ENCODE peak calls at places on chromosomes 12 and 14, in five cellular contexts. Z is trophoblast cell, E is H1, L is H9, V is mesenchymal stem cell. D is an unnamed sample.

GRCh38 chr12:67747869-67748760 is 99.6 kb downstream of the DYRK2 start:
- DNase-seq in L (no peak), E (no peak), Z (no peak), V (peak; percentile 49), D (no peak)

GRCh38 chr14:99234366-99234765 is 37.6 kb downstream of the BCL11B start:
- DNase-seq in L (no peak), V (no peak), E (no peak), Z (peak; percentile 18), D (no peak)

GRCh38 chr12:132158677-132159554 is 14.7 kb downstream of the NOC4L start:
- DNase-seq in V (no peak), E (no peak), Z (no peak), L (no peak), D (no peak)

GRCh38 chr14:103129301-103130016 is 6.2 kb downstream of the TNFAIP2 start:
- DNase-seq in V (no peak), Z (peak; percentile 91), E (no peak), L (no peak), D (no peak)

GRCh38 chr14:76551906-76552305 is 176.0 kb downstream of the ESRRB start:
- DNase-seq in E (no peak), Z (no peak), V (no peak), L (peak; percentile 62), D (no peak)

GRCh38 chr14:101808020-101808641 is 46.6 kb downstream of the PPP2R5C start:
- DNase-seq in Z (no peak), L (peak; percentile 81), V (no peak), E (peak; percentile 39), D (peak; percentile 44)

GRCh38 chr14:61747342-61747741 is 14.9 kb upstream of the SNAPC1 start:
- DNase-seq in Z (no peak), E (no peak), V (no peak), L (no peak), D (no peak)

GRCh38 chr12:47729233-47729632 is 3.9 kb upstream of the ENDOU start:
- DNase-seq in V (peak; percentile 65), Z (peak; percentile 95), E (no peak), L (no peak), D (no peak)

GRCh38 chr14:56808314-56809201 is 1.7 kb downstream of the OTX2 start:
- DNase-seq in Z (peak; percentile 18), E (no peak), V (peak; percentile 10), L (peak; percentile 55), D (no peak)

GRCh38 chr12:52243774-52244614 is 11.0 kb downstream of the KRT7 start:
- DNase-seq in V (peak; percentile 88), L (no peak), Z (peak; percentile 70), E (no peak), D (no peak)

GRCh38 chr12:122738561-122738960 is 7.9 kb upstream of the HCAR1 start:
- DNase-seq in Z (no peak), L (no peak), V (no peak), E (no peak), D (no peak)

GRCh38 chr12:132040906-132041606 is 91.3 kb downstream of the EP400 start:
- DNase-seq in L (no peak), Z (no peak), E (no peak), V (no peak), D (no peak)

GRCh38 chr12:42968426-42968825 is 378.9 kb upstream of the PRICKLE1 start:
- DNase-seq in L (no peak), Z (no peak), E (no peak), V (no peak), D (no peak)

DNA sequence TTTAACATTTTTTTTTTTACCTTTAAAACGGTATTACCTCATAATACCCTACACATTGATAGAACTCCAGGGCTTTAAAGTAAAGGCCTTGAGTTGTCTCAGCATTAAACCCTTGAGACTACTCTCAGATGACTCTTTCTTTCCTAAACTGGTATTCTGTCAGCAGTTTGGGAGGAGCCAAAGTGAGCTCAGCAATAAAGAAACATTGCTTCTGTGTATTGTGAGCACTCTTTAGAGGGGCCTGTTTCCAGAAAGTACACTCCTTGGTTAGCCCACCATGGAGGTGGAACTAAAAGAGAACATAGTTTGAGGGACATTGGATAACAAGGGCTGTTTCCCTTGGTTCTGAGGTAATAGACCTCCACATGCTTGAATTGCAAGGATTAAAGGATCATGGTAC is 20.4 kb downstream of the MAP3K12 start:
- DNase-seq in L (no peak), E (no peak), V (peak; percentile 68), Z (no peak), D (no peak)
- H2BK12ac ChIP-seq in L (no peak overlapping the region), E (no peak overlapping the region), V (no peak overlapping the region), Z (no peak overlapping the region), D (no peak overlapping the region)

GRCh38 chr12:55720894-55721444 is 776 bp downstream of the RDH5 start:
- DNase-seq in Z (peak; percentile 98), V (peak; percentile 75), L (peak; percentile 84), E (no peak), D (no peak)
- H3K27ac ChIP-seq in Z (no peak overlapping the region), V (peak overlapping the region; percentile 58), L (no peak overlapping the region), E (no peak overlapping the region), D (no peak overlapping the region)

GRCh38 chr14:50062438-50063039 is 53.8 kb downstream of the VCPKMT start:
- DNase-seq in L (no peak), V (peak; percentile 85), Z (peak; percentile 35), E (no peak), D (no peak)
- H2AK5ac ChIP-seq in L (no peak overlapping the region), V (peak overlapping the region; percentile 87), Z (peak overlapping the region; percentile 99), E (no peak overlapping the region), D (no peak overlapping the region)

GRCh38 chr14:21556378-21557083 is 23.3 kb downstream of the OR10G3 start:
- DNase-seq in Z (peak; percentile 62), E (no peak), V (no peak), L (no peak), D (no peak)
- H2BK12ac ChIP-seq in Z (no peak overlapping the region), E (peak overlapping the region; percentile 98), V (no peak overlapping the region), L (peak overlapping the region; percentile 86), D (no peak overlapping the region)

DNA sequence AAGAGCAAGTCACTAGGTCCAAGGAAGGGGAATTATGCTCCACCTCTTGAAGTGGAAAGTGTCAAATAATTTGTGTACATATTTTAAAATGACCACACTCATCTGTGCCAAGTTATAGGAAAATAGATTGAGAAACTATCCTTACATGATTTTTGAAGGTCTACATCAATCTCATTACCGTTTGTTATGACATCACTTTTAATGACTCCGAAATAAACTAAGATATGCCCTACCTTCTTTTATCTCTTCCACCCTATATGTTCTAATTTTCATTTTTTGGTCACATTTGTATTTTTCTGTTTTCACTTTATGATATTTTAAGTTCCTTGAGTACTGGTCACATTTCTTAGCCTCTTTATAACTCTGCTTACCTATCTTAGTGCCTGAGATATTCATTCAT is 3.3 kb upstream of the PSMC6 start:
- DNase-seq in Z (no peak), L (no peak), E (no peak), V (no peak), D (no peak)
- H3K27ac ChIP-seq in Z (no peak overlapping the region), L (no peak overlapping the region), E (no peak overlapping the region), V (no peak overlapping the region), D (no peak overlapping the region)

DNA sequence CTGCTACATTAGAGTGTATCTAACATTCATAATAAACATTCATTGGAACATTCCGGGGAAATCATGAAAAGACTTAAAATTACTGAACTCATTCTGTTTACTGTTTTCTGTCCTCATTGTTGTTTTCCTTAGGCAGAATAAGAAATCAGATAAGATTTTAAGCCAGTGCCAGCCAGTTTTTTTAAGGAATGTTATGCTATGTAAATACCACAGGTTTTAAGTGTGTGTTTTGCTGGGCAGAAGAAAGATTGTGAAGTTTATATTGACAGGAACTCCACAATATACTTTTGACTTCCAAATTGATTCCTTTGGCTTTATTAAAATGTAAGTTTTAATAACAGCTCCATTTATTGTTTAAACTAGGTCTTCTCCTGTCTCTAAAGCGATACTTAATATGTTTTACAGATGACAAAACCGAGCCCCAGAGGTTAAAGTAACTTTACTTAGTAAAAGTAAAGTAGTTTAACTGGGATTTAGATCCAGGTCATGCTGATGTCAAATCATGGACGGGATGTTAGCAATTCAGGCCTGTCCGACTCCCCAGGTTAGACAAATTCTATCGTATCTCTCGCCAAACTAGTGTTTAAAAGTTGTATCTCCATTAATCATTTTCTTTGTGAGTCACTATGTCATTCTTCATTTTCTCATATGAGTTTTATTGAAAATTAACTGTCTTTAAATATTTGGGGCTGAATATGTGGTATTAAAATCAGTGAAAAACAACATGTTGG is 1.8 kb downstream of the LARP4 start:
- DNase-seq in E (no peak), V (peak; percentile 18), L (no peak), Z (peak; percentile 8), D (no peak)
- H2AK5ac ChIP-seq in E (no peak overlapping the region), V (no peak overlapping the region), L (no peak overlapping the region), Z (no peak overlapping the region), D (no peak overlapping the region)

D was measured in neuronal stem cell.